ENCODE peak calls at places on chromosomes 12 and 14, in five cellular contexts. H is fibroblast of mammary gland, B is heart right ventricle, O is PC-9, A is left lung. W is an unnamed sample.

GRCh38 chr12:131057722-131058515 is 104.2 kb downstream of the ADGRD1 start:
- DNase-seq in H (no peak), B (no peak), O (no peak), A (no peak), W (no peak)

GRCh38 chr12:124614512-124615292 is 47.3 kb upstream of the NCOR2 start:
- DNase-seq in H (no peak), B (no peak), O (no peak), A (no peak), W (no peak)

GRCh38 chr12:21941522-21942376 is 523 bp upstream of the ABCC9 start:
- DNase-seq in H (peak), B (peak), O (no peak), A (peak), W (no peak)

GRCh38 chr12:132310181-132311040 is 19.0 kb downstream of the GALNT9 start:
- DNase-seq in H (no peak), B (no peak), O (no peak), A (no peak), W (no peak)

GRCh38 chr12:12818693-12819092 is 5.5 kb downstream of the DDX47 start:
- DNase-seq in H (peak), B (no peak), O (no peak), A (no peak), W (no peak)

GRCh38 chr12:57737467-57738141 is 938 bp downstream of the AGAP2 start:
- DNase-seq in H (no peak), B (no peak), O (no peak), A (no peak), W (no peak)

GRCh38 chr14:23354990-23355389 is 2.3 kb upstream of the SLC22A17 start:
- DNase-seq in H (no peak), B (no peak), O (no peak), A (no peak), W (no peak)

GRCh38 chr14:85634205-85634604 is 104.3 kb downstream of the FLRT2 start:
- DNase-seq in H (peak), B (no peak), O (no peak), A (no peak), W (no peak)

GRCh38 chr14:77761205-77761931 is 412 bp upstream of the SNW1 start:
- DNase-seq in H (peak), B (peak), O (peak), A (peak), W (no peak)

GRCh38 chr12:25691865-25692114 is 138.7 kb upstream of the LMNTD1 start:
- DNase-seq in H (no peak), B (no peak), O (no peak), A (no peak), W (no peak)

GRCh38 chr12:25775968-25776367 is 182.5 kb upstream of the RASSF8 start:
- DNase-seq in H (peak), B (no peak), O (peak), A (no peak), W (no peak)

GRCh38 chr12:18864900-18865561 is 127.1 kb downstream of the CAPZA3 start:
- DNase-seq in H (peak), B (no peak), O (no peak), A (no peak), W (no peak)

GRCh38 chr12:121724930-121725329 is 12.4 kb downstream of the TMEM120B start:
- DNase-seq in H (no peak), B (no peak), O (no peak), A (no peak), W (no peak)

GRCh38 chr14:72779679-72780078 is 114.2 kb downstream of the DPF3 start:
- DNase-seq in H (no peak), B (no peak), O (no peak), A (no peak), W (no peak)

GRCh38 chr12:128729628-128730121 is 94.1 kb downstream of the SLC15A4 start:
- DNase-seq in H (peak), B (no peak), O (no peak), A (no peak), W (no peak)

GRCh38 chr14:50109342-50109741 is 7.0 kb downstream of the VCPKMT start:
- DNase-seq in H (peak), B (no peak), O (no peak), A (no peak), W (no peak)

GRCh38 chr12:51389302-51389999 is 1.8 kb downstream of the GALNT6 start:
- DNase-seq in H (peak), B (no peak), O (no peak), A (no peak), W (no peak)

GRCh38 chr12:115798309-115798917 is 479.1 kb downstream of the MED13L start:
- DNase-seq in H (no peak), B (no peak), O (no peak), A (no peak), W (no peak)

GRCh38 chr12:115799610-115800009 is 477.9 kb downstream of the MED13L start:
- DNase-seq in H (no peak), B (no peak), O (no peak), A (no peak), W (no peak)

GRCh38 chr12:115791331-115791730 is 486.2 kb downstream of the MED13L start:
- DNase-seq in H (no peak), B (peak), O (no peak), A (no peak), W (no peak)

GRCh38 chr12:115790526-115790925 is 487.0 kb downstream of the MED13L start:
- DNase-seq in H (no peak), B (no peak), O (no peak), A (no peak), W (no peak)

GRCh38 chr12:115794659-115795081 is 482.8 kb downstream of the MED13L start:
- DNase-seq in H (no peak), B (no peak), O (no peak), A (no peak), W (no peak)
- TF ChIP-seq CTCF in H (no peak), B (no peak), O (no peak), A (no peak), W (no peak)

GRCh38 chr12:48105867-48106563 is at the start of gene SENP1:
- DNase-seq in H (peak), B (peak), O (peak), A (peak), W (peak)
- TF ChIP-seq CTCF in H (peak), B (peak), O (no peak), A (no peak), W (peak)

DNA sequence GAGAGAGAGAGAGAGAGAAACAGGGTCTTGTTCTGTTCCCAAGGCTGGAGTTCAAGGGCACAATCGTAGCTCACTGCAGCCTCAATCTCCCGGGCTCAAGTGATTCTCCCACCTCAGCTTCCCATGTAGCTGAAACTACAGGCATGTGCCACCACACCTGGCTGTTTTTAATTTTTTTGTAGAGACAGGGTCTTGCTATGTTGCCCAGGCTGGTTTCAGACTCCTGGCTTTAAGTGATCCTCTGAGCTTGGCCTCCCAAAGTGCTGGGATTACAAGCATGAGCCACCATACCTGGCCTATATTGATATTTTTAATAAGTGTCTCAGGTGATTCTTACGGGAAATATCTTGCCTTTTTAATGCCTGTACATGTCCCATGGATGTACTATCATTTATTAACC is 50.9 kb upstream of the STON2 start:
- DNase-seq in H (no peak), B (no peak), O (no peak), A (no peak), W (no peak)
- TF ChIP-seq CTCF in H (no peak), B (no peak), O (no peak), A (no peak), W (no peak)

GRCh38 chr12:126663304-126664094 is 1598.3 kb downstream of the AACS start:
- DNase-seq in H (peak), B (no peak), O (no peak), A (no peak), W (no peak)
- TF ChIP-seq CTCF in H (peak), B (no peak), O (peak), A (no peak), W (no peak)

GRCh38 chr12:113886721-113887120 is 79.4 kb downstream of the RBM19 start:
- DNase-seq in H (no peak), B (no peak), O (no peak), A (no peak), W (no peak)

GRCh38 chr12:113889076-113889475 is 77.0 kb downstream of the RBM19 start:
- DNase-seq in H (peak), B (no peak), O (no peak), A (no peak), W (no peak)

GRCh38 chr12:113887906-113888305 is 78.2 kb downstream of the RBM19 start:
- DNase-seq in H (no peak), B (no peak), O (no peak), A (no peak), W (no peak)

GRCh38 chr12:113889806-113890581 is 76.1 kb downstream of the RBM19 start:
- DNase-seq in H (no peak), B (no peak), O (no peak), A (no peak), W (no peak)

DNA sequence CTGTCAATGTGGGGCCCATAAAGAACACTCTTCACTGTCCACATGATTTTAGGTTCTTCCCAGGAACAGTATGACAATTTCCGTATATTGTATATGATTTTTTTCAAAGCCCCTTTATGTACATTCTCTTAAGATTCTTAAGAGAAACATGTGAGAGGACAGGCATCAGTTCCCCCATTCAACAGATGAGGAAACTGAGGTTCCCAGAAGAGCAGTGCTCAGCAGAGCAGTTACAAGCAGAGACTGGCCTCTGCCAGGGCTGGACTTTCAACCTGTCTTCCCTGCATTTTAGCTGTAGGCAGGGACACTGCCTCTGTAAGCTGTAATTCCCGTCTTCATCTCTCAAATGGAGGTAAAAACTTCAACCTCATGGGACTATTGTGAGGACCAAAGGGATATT is 77.7 kb downstream of the RBM19 start:
- DNase-seq in H (no peak), B (no peak), O (no peak), A (no peak), W (no peak)
- TF ChIP-seq CTCF in H (no peak), B (no peak), O (no peak), A (no peak), W (no peak)

DNA sequence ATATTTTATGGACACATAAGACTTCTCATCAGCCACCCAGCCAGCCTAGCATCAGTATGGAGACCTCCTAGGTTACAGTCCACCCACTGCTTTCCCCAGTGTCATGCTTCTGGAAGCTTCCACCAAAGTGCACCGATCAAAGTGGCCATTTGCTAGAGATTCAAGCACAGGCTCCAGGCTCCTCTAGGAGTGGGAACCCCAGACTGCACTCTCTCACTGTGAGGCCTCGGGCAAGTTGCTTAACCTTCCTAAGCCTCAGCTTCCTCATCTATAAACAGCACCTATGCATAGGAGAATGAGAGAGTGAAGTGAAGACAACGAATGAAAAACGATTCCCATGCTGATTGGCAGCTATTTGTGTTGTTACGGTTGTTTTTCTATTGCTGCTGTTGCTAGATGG is 94.4 kb downstream of the DICER1 start:
- DNase-seq in H (no peak), B (no peak), O (no peak), A (no peak), W (no peak)
- TF ChIP-seq CTCF in H (no peak), B (no peak), O (no peak), A (no peak), W (no peak)

GRCh38 chr14:61925732-61926445 is 163.7 kb downstream of the SNAPC1 start:
- DNase-seq in H (no peak), B (no peak), O (no peak), A (no peak), W (no peak)

GRCh38 chr14:61927521-61927920 is 165.3 kb downstream of the SNAPC1 start:
- DNase-seq in H (peak), B (no peak), O (peak), A (no peak), W (no peak)

GRCh38 chr14:61925043-61925442 is 162.8 kb downstream of the SNAPC1 start:
- DNase-seq in H (no peak), B (no peak), O (no peak), A (no peak), W (no peak)

GRCh38 chr14:61927015-61927414 is 164.8 kb downstream of the SNAPC1 start:
- DNase-seq in H (no peak), B (no peak), O (peak), A (no peak), W (no peak)

GRCh38 chr14:61923348-61923747 is 161.1 kb downstream of the SNAPC1 start:
- DNase-seq in H (peak), B (no peak), O (no peak), A (no peak), W (no peak)
- TF ChIP-seq CTCF in H (peak), B (no peak), O (no peak), A (no peak), W (no peak)

DNA sequence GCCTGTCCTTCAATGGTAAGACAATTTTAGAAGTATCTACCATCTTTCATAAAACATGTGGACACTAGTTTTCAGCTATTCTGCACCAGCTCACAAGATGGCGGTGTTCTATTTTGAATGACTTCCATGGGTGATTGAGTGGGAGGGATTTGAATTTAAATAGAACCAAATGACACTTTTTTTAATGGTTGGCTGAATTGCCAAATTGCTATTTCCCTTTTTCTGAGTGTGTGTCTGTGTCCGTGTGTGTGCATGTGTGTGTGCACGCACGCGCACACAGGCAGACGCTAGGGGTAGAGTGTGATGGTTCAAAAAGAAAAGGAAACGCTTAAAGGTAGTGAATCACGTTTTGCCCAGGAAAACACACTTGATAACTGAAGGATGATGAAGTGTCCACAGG is 362.6 kb downstream of the DAD1 start:
- DNase-seq in H (no peak), B (no peak), O (no peak), A (no peak), W (no peak)
- TF ChIP-seq CTCF in H (no peak), B (no peak), O (peak), A (no peak), W (no peak)

GRCh38 chr14:90815817-90816662 is at the start of gene TTC7B:
- DNase-seq in H (no peak), B (no peak), O (no peak), A (no peak), W (no peak)
- TF ChIP-seq CTCF in H (no peak), B (peak), O (no peak), A (no peak), W (no peak)

DNA sequence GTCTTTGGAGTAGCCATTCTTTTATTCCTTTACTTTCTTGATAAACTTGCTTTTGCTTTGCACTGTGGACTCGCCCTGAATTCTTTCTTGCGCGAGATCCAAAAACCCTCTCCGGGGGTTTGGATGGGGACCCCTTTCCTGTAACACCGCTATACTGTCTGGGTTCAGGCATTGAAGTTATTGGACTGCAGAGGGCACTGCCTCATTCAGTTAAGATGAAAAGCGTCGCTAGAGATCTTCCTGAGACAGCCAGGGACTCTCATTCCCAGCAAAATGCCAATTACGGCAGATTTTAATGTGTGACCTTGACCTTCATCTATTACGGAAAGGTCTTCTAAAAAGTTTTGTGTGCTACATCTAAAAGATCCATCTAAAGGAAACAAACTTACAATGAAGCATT is 17.3 kb upstream of the RIMKLB start:
- DNase-seq in H (no peak), B (no peak), O (no peak), A (no peak), W (no peak)
- TF ChIP-seq CTCF in H (no peak), B (no peak), O (no peak), A (no peak), W (no peak)